ENCODE peak calls at places on chromosomes 16 and 17, in ten cellular contexts. One of them, this sample, is unnamed.

GRCh38 chr16:30485818-30486436 is 13.4 kb downstream of the ITGAL start:
- DNase-seq in endothelial cell of umbilical vein: peak
- DNase-seq in fibroblast of lung: peak
- DNase-seq in hepatocyte: no peak
- DNase-seq in A549: no peak
- DNase-seq in osteoblast: peak
- DNase-seq in heart left ventricle: no peak
- DNase-seq in WERI-Rb-1: no peak
- DNase-seq in sigmoid colon: no peak
- DNase-seq in cardiac muscle cell: no peak
- DNase-seq in this sample: no peak

GRCh38 chr17:19533718-19534561 is at the start of gene SLC47A1:
- DNase-seq in endothelial cell of umbilical vein: peak
- DNase-seq in fibroblast of lung: no peak
- DNase-seq in hepatocyte: peak
- DNase-seq in A549: peak
- DNase-seq in osteoblast: peak
- DNase-seq in heart left ventricle: peak
- DNase-seq in WERI-Rb-1: peak
- DNase-seq in sigmoid colon: no peak
- DNase-seq in cardiac muscle cell: peak
- DNase-seq in this sample: peak

GRCh38 chr17:34736611-34737010 is 157.2 kb downstream of the TMEM132E start:
- DNase-seq in endothelial cell of umbilical vein: no peak
- DNase-seq in fibroblast of lung: no peak
- DNase-seq in hepatocyte: no peak
- DNase-seq in A549: no peak
- DNase-seq in osteoblast: no peak
- DNase-seq in heart left ventricle: peak
- DNase-seq in WERI-Rb-1: no peak
- DNase-seq in sigmoid colon: peak
- DNase-seq in cardiac muscle cell: no peak
- DNase-seq in this sample: peak

GRCh38 chr17:73089918-73090317 is 2.6 kb downstream of the SLC39A11 start:
- DNase-seq in endothelial cell of umbilical vein: no peak
- DNase-seq in fibroblast of lung: no peak
- DNase-seq in hepatocyte: no peak
- DNase-seq in A549: no peak
- DNase-seq in osteoblast: no peak
- DNase-seq in heart left ventricle: no peak
- DNase-seq in WERI-Rb-1: no peak
- DNase-seq in sigmoid colon: no peak
- DNase-seq in cardiac muscle cell: no peak
- DNase-seq in this sample: no peak

GRCh38 chr17:32627233-32628008 is 140.6 kb downstream of the CDK5R1 start:
- DNase-seq in endothelial cell of umbilical vein: no peak
- DNase-seq in fibroblast of lung: peak
- DNase-seq in hepatocyte: peak
- DNase-seq in A549: no peak
- DNase-seq in osteoblast: peak
- DNase-seq in heart left ventricle: no peak
- DNase-seq in WERI-Rb-1: no peak
- DNase-seq in sigmoid colon: no peak
- DNase-seq in cardiac muscle cell: no peak
- DNase-seq in this sample: peak

GRCh38 chr17:42667088-42667951 is 8.2 kb downstream of the TUBG2 start:
- DNase-seq in endothelial cell of umbilical vein: peak
- DNase-seq in fibroblast of lung: peak
- DNase-seq in hepatocyte: peak
- DNase-seq in A549: peak
- DNase-seq in osteoblast: peak
- DNase-seq in heart left ventricle: peak
- DNase-seq in WERI-Rb-1: no peak
- DNase-seq in sigmoid colon: no peak
- DNase-seq in cardiac muscle cell: no peak
- DNase-seq in this sample: peak

GRCh38 chr17:77435272-77436057 is 294.7 kb downstream of the SEC14L1 start:
- DNase-seq in endothelial cell of umbilical vein: no peak
- DNase-seq in fibroblast of lung: no peak
- DNase-seq in hepatocyte: no peak
- DNase-seq in A549: no peak
- DNase-seq in osteoblast: no peak
- DNase-seq in heart left ventricle: no peak
- DNase-seq in WERI-Rb-1: peak
- DNase-seq in sigmoid colon: no peak
- DNase-seq in cardiac muscle cell: no peak
- DNase-seq in this sample: no peak

GRCh38 chr17:9928601-9929341 is 23.7 kb upstream of the RCVRN start:
- DNase-seq in endothelial cell of umbilical vein: no peak
- DNase-seq in fibroblast of lung: peak
- DNase-seq in hepatocyte: peak
- DNase-seq in A549: peak
- DNase-seq in osteoblast: no peak
- DNase-seq in heart left ventricle: no peak
- DNase-seq in WERI-Rb-1: peak
- DNase-seq in sigmoid colon: no peak
- DNase-seq in cardiac muscle cell: peak
- DNase-seq in this sample: peak

GRCh38 chr16:57252148-57252721 is 7.2 kb downstream of the ARL2BP start:
- DNase-seq in endothelial cell of umbilical vein: no peak
- DNase-seq in fibroblast of lung: no peak
- DNase-seq in hepatocyte: peak
- DNase-seq in A549: no peak
- DNase-seq in osteoblast: no peak
- DNase-seq in heart left ventricle: no peak
- DNase-seq in WERI-Rb-1: no peak
- DNase-seq in sigmoid colon: no peak
- DNase-seq in cardiac muscle cell: no peak
- DNase-seq in this sample: no peak

GRCh38 chr17:79974786-79975497 is 60.7 kb downstream of the TBC1D16 start:
- DNase-seq in endothelial cell of umbilical vein: no peak
- DNase-seq in fibroblast of lung: no peak
- DNase-seq in hepatocyte: no peak
- DNase-seq in A549: peak
- DNase-seq in osteoblast: no peak
- DNase-seq in heart left ventricle: no peak
- DNase-seq in WERI-Rb-1: peak
- DNase-seq in sigmoid colon: peak
- DNase-seq in cardiac muscle cell: no peak
- DNase-seq in this sample: peak

GRCh38 chr17:56913000-56913866 is 616 bp downstream of the TRIM25 start:
- DNase-seq in endothelial cell of umbilical vein: peak
- DNase-seq in fibroblast of lung: no peak
- DNase-seq in hepatocyte: peak
- DNase-seq in A549: no peak
- DNase-seq in osteoblast: no peak
- DNase-seq in heart left ventricle: no peak
- DNase-seq in WERI-Rb-1: peak
- DNase-seq in sigmoid colon: peak
- DNase-seq in cardiac muscle cell: peak
- DNase-seq in this sample: peak

GRCh38 chr17:30165960-30166359 is 49.3 kb downstream of the NSRP1 start:
- DNase-seq in endothelial cell of umbilical vein: no peak
- DNase-seq in fibroblast of lung: no peak
- DNase-seq in hepatocyte: no peak
- DNase-seq in A549: no peak
- DNase-seq in osteoblast: no peak
- DNase-seq in heart left ventricle: no peak
- DNase-seq in WERI-Rb-1: no peak
- DNase-seq in sigmoid colon: no peak
- DNase-seq in cardiac muscle cell: no peak
- DNase-seq in this sample: no peak

GRCh38 chr17:75738218-75738802 is 17.1 kb downstream of the ITGB4 start:
- DNase-seq in endothelial cell of umbilical vein: no peak
- DNase-seq in fibroblast of lung: no peak
- DNase-seq in hepatocyte: no peak
- DNase-seq in A549: no peak
- DNase-seq in osteoblast: peak
- DNase-seq in heart left ventricle: no peak
- DNase-seq in WERI-Rb-1: no peak
- DNase-seq in sigmoid colon: no peak
- DNase-seq in cardiac muscle cell: no peak
- DNase-seq in this sample: peak

GRCh38 chr17:50946223-50946890 is 80.2 kb upstream of the TOB1 start:
- DNase-seq in endothelial cell of umbilical vein: no peak
- DNase-seq in fibroblast of lung: no peak
- DNase-seq in hepatocyte: no peak
- DNase-seq in A549: no peak
- DNase-seq in osteoblast: no peak
- DNase-seq in heart left ventricle: no peak
- DNase-seq in WERI-Rb-1: peak
- DNase-seq in sigmoid colon: peak
- DNase-seq in cardiac muscle cell: no peak
- DNase-seq in this sample: peak

DNA sequence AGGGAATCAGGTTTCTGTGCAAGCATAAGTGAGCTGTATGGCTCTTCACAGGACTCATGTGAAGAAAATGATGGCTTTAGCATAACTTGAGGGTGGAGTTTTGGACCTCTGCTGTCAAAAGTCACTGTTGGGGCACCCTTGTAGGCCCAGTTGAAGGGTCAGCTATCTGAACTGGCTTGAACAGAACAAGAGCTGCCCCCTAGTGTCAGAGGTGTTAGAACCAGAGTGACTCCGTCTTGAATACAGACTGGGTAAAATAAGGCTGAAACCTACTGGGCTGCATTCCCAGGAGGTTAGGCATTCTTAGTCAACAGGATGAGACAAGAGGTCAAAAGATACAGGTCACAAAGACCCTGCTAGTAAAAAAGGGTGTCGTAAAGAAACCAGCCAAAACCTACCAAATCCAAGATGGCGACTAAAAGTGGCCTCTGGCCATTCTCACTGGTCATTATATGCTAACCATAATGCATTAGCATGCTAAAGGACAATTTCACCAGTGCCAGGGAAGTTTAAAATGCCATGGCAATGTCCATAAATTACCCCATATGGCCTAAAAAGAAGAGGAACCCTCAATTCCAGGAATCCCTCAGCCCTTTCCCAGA is 484.0 kb upstream of the ERCC4 start:
- DNase-seq in endothelial cell of umbilical vein: no peak
- DNase-seq in fibroblast of lung: no peak
- DNase-seq in hepatocyte: peak
- DNase-seq in A549: no peak
- DNase-seq in osteoblast: no peak
- DNase-seq in heart left ventricle: no peak
- DNase-seq in WERI-Rb-1: peak
- DNase-seq in sigmoid colon: no peak
- DNase-seq in cardiac muscle cell: no peak
- DNase-seq in this sample: peak
- TF ChIP-seq CTCF in endothelial cell of umbilical vein: no peak
- TF ChIP-seq CTCF in fibroblast of lung: no peak
- TF ChIP-seq CTCF in hepatocyte: no peak
- TF ChIP-seq CTCF in A549: no peak
- TF ChIP-seq CTCF in osteoblast: no peak
- TF ChIP-seq CTCF in heart left ventricle: no peak
- TF ChIP-seq CTCF in WERI-Rb-1: peak
- TF ChIP-seq CTCF in sigmoid colon: no peak
- TF ChIP-seq CTCF in cardiac muscle cell: no peak
- TF ChIP-seq CTCF in this sample: peak

GRCh38 chr16:49780436-49780835 is 75.5 kb downstream of the ZNF423 start:
- DNase-seq in endothelial cell of umbilical vein: no peak
- DNase-seq in fibroblast of lung: no peak
- DNase-seq in hepatocyte: no peak
- DNase-seq in A549: no peak
- DNase-seq in osteoblast: peak
- DNase-seq in heart left ventricle: no peak
- DNase-seq in WERI-Rb-1: no peak
- DNase-seq in sigmoid colon: no peak
- DNase-seq in cardiac muscle cell: no peak
- DNase-seq in this sample: no peak
- H3K27ac ChIP-seq in endothelial cell of umbilical vein: no peak
- H3K27ac ChIP-seq in fibroblast of lung: no peak
- H3K27ac ChIP-seq in hepatocyte: no peak
- H3K27ac ChIP-seq in A549: no peak
- H3K27ac ChIP-seq in osteoblast: no peak
- H3K27ac ChIP-seq in heart left ventricle: no peak
- H3K27ac ChIP-seq in WERI-Rb-1: no peak
- H3K27ac ChIP-seq in sigmoid colon: no peak
- H3K27ac ChIP-seq in cardiac muscle cell: no peak
- H3K27ac ChIP-seq in this sample: no peak

GRCh38 chr17:68197091-68197996 is 50.5 kb upstream of the AMZ2 start:
- DNase-seq in endothelial cell of umbilical vein: no peak
- DNase-seq in fibroblast of lung: no peak
- DNase-seq in hepatocyte: peak
- DNase-seq in A549: no peak
- DNase-seq in osteoblast: peak
- DNase-seq in heart left ventricle: no peak
- DNase-seq in WERI-Rb-1: peak
- DNase-seq in sigmoid colon: no peak
- DNase-seq in cardiac muscle cell: no peak
- DNase-seq in this sample: peak
- H3K4me3 ChIP-seq in endothelial cell of umbilical vein: no peak
- H3K4me3 ChIP-seq in fibroblast of lung: no peak
- H3K4me3 ChIP-seq in hepatocyte: no peak
- H3K4me3 ChIP-seq in A549: peak
- H3K4me3 ChIP-seq in osteoblast: no peak
- H3K4me3 ChIP-seq in heart left ventricle: peak
- H3K4me3 ChIP-seq in WERI-Rb-1: peak
- H3K4me3 ChIP-seq in sigmoid colon: peak
- H3K4me3 ChIP-seq in cardiac muscle cell: peak
- H3K4me3 ChIP-seq in this sample: peak

GRCh38 chr17:74682442-74683190 is 30.1 kb downstream of the CD300LF start:
- DNase-seq in endothelial cell of umbilical vein: no peak
- DNase-seq in fibroblast of lung: no peak
- DNase-seq in hepatocyte: no peak
- DNase-seq in A549: no peak
- DNase-seq in osteoblast: no peak
- DNase-seq in heart left ventricle: no peak
- DNase-seq in WERI-Rb-1: peak
- DNase-seq in sigmoid colon: no peak
- DNase-seq in cardiac muscle cell: no peak
- DNase-seq in this sample: no peak

GRCh38 chr17:74682028-74682427 is 30.7 kb downstream of the CD300LF start:
- DNase-seq in endothelial cell of umbilical vein: no peak
- DNase-seq in fibroblast of lung: no peak
- DNase-seq in hepatocyte: no peak
- DNase-seq in A549: no peak
- DNase-seq in osteoblast: no peak
- DNase-seq in heart left ventricle: no peak
- DNase-seq in WERI-Rb-1: no peak
- DNase-seq in sigmoid colon: no peak
- DNase-seq in cardiac muscle cell: no peak
- DNase-seq in this sample: no peak

GRCh38 chr17:74691151-74691550 is 21.6 kb downstream of the CD300LF start:
- DNase-seq in endothelial cell of umbilical vein: no peak
- DNase-seq in fibroblast of lung: no peak
- DNase-seq in hepatocyte: no peak
- DNase-seq in A549: no peak
- DNase-seq in osteoblast: no peak
- DNase-seq in heart left ventricle: no peak
- DNase-seq in WERI-Rb-1: peak
- DNase-seq in sigmoid colon: peak
- DNase-seq in cardiac muscle cell: no peak
- DNase-seq in this sample: no peak

GRCh38 chr17:74690409-74690825 is 22.3 kb downstream of the CD300LF start:
- DNase-seq in endothelial cell of umbilical vein: no peak
- DNase-seq in fibroblast of lung: no peak
- DNase-seq in hepatocyte: peak
- DNase-seq in A549: no peak
- DNase-seq in osteoblast: peak
- DNase-seq in heart left ventricle: no peak
- DNase-seq in WERI-Rb-1: peak
- DNase-seq in sigmoid colon: peak
- DNase-seq in cardiac muscle cell: peak
- DNase-seq in this sample: no peak

GRCh38 chr17:74686761-74687160 is 26.0 kb downstream of the CD300LF start:
- DNase-seq in endothelial cell of umbilical vein: no peak
- DNase-seq in fibroblast of lung: no peak
- DNase-seq in hepatocyte: no peak
- DNase-seq in A549: peak
- DNase-seq in osteoblast: no peak
- DNase-seq in heart left ventricle: no peak
- DNase-seq in WERI-Rb-1: no peak
- DNase-seq in sigmoid colon: no peak
- DNase-seq in cardiac muscle cell: no peak
- DNase-seq in this sample: no peak
- TF ChIP-seq CTCF in endothelial cell of umbilical vein: no peak
- TF ChIP-seq CTCF in fibroblast of lung: no peak
- TF ChIP-seq CTCF in hepatocyte: no peak
- TF ChIP-seq CTCF in A549: no peak
- TF ChIP-seq CTCF in osteoblast: no peak
- TF ChIP-seq CTCF in heart left ventricle: no peak
- TF ChIP-seq CTCF in WERI-Rb-1: peak
- TF ChIP-seq CTCF in sigmoid colon: no peak
- TF ChIP-seq CTCF in cardiac muscle cell: no peak
- TF ChIP-seq CTCF in this sample: no peak